ENCODE peak calls at places on chromosomes 2 and 18, in seven cellular contexts. D is Peyer's patch, E is H1, S is pancreas, K is heart left ventricle, P is cardiac muscle cell, Z is fibroblast of lung. X is an unnamed sample. For H3K4me1 and H3K9me3, the result is how much of the 10 kb centered on the place peaks cover.

GRCh38 chr18:76984193-76985155 is 148.1 kb downstream of the MBP start:
- DNase-seq in D (no peak), S (no peak), K (no peak), E (peak), Z (no peak), P (no peak), X (no peak)

GRCh38 chr2:173076557-173077345 is 1.1 kb downstream of the MAP3K20 start:
- DNase-seq in S (no peak), D (peak), E (no peak), Z (peak), P (peak), K (peak), X (peak)

GRCh38 chr2:42567389-42567788 is 1.0 kb upstream of the MTA3 start:
- DNase-seq in S (no peak), P (no peak), E (no peak), K (no peak), D (no peak), Z (peak), X (no peak)

GRCh38 chr2:183063083-183063482 is 15.5 kb upstream of the DUSP19 start:
- DNase-seq in Z (peak), D (no peak), E (no peak), S (no peak), P (peak), K (no peak), X (no peak)

GRCh38 chr2:63769915-63770314 is 71.8 kb upstream of the UGP2 start:
- DNase-seq in S (no peak), Z (no peak), D (no peak), E (no peak), P (no peak), K (no peak), X (no peak)

GRCh38 chr2:141595531-141595930 is 535.3 kb downstream of the LRP1B start:
- DNase-seq in Z (peak), K (no peak), E (no peak), P (no peak), D (no peak), S (no peak), X (no peak)

GRCh38 chr2:69177063-69177771 is 164.2 kb downstream of the ANTXR1 start:
- DNase-seq in P (no peak), E (peak), S (peak), Z (peak), K (peak), D (peak), X (no peak)

GRCh38 chr2:197997083-197997541 is 192.7 kb downstream of the PLCL1 start:
- DNase-seq in D (no peak), E (no peak), K (no peak), S (no peak), Z (no peak), P (peak), X (no peak)

GRCh38 chr18:54612237-54612636 is 21.2 kb downstream of the DYNAP start:
- DNase-seq in P (no peak), Z (peak), S (peak), D (no peak), K (no peak), E (no peak), X (no peak)

GRCh38 chr2:186780701-186781316 is 68.2 kb downstream of the ZSWIM2 start:
- DNase-seq in D (no peak), Z (peak), S (no peak), P (peak), K (no peak), E (no peak), X (no peak)

GRCh38 chr2:195543902-195544894 is 112.8 kb upstream of the SLC39A10 start:
- DNase-seq in S (no peak), E (no peak), P (no peak), Z (peak), D (no peak), K (no peak), X (no peak)

GRCh38 chr2:134869941-134870736 is 31.7 kb downstream of the ACMSD start:
- DNase-seq in K (peak), D (no peak), Z (peak), S (no peak), E (no peak), P (no peak), X (no peak)

GRCh38 chr2:186570587-186570986 is 19.3 kb upstream of the ITGAV start:
- DNase-seq in D (no peak), P (no peak), E (no peak), S (no peak), Z (peak), K (no peak), X (peak)

GRCh38 chr2:55761526-55761925 is 67.9 kb upstream of the PNPT1 start:
- DNase-seq in S (no peak), E (no peak), P (no peak), K (no peak), D (no peak), Z (peak), X (no peak)

GRCh38 chr2:110773470-110773921 is 41.1 kb downstream of the ACOXL start:
- DNase-seq in Z (no peak), S (peak), P (no peak), D (no peak), E (no peak), K (peak), X (no peak)

GRCh38 chr2:94956797-94957391 is 68.6 kb upstream of the MAL start:
- DNase-seq in E (peak), S (peak), K (no peak), Z (peak), P (peak), D (no peak), X (no peak)

GRCh38 chr18:10923225-10923624 is 226.1 kb downstream of the PIEZO2 start:
- DNase-seq in Z (peak), P (no peak), K (no peak), D (no peak), E (no peak), S (no peak), X (no peak)

GRCh38 chr18:77093584-77093983 is 39.0 kb downstream of the MBP start:
- DNase-seq in K (no peak), S (no peak), E (no peak), P (no peak), D (no peak), Z (no peak), X (no peak)

GRCh38 chr2:5401258-5401657 is 290.9 kb upstream of the SOX11 start:
- DNase-seq in E (no peak), P (no peak), D (no peak), K (no peak), Z (peak), S (no peak), X (no peak)

GRCh38 chr2:55338268-55338667 is 69.2 kb upstream of the MTIF2 start:
- DNase-seq in S (no peak), D (no peak), Z (peak), K (no peak), E (no peak), P (no peak), X (no peak)

GRCh38 chr18:62897153-62897552 is 181.8 kb downstream of the PHLPP1 start:
- DNase-seq in P (no peak), S (no peak), K (no peak), Z (peak), E (no peak), D (no peak), X (no peak)

GRCh38 chr2:48767330-48767729 is 11.8 kb upstream of the LHCGR start:
- DNase-seq in S (no peak), D (no peak), K (no peak), P (peak), E (no peak), Z (no peak), X (no peak)

GRCh38 chr18:48254077-48254602 is 155.0 kb downstream of the ZBTB7C start:
- DNase-seq in E (no peak), K (no peak), Z (no peak), P (no peak), D (no peak), S (no peak), X (no peak)

GRCh38 chr2:234550511-234551107 is 53.7 kb upstream of the ARL4C start:
- DNase-seq in P (peak), S (peak), K (peak), Z (peak), D (peak), E (peak), X (no peak)

GRCh38 chr18:39455300-39455699 is 1889.7 kb upstream of the CELF4 start:
- DNase-seq in E (no peak), K (peak), P (peak), S (no peak), Z (peak), D (no peak), X (peak)

GRCh38 chr2:233082222-233082933 is 22.2 kb downstream of the INPP5D start:
- DNase-seq in P (no peak), K (no peak), E (no peak), Z (no peak), D (peak), S (no peak), X (no peak)

GRCh38 chr18:74265546-74266098 is 26.1 kb downstream of the CYB5A start:
- DNase-seq in Z (no peak), K (no peak), P (no peak), S (no peak), D (no peak), E (no peak), X (no peak)

GRCh38 chr18:76380791-76381405 is 114.1 kb downstream of the ZNF516 start:
- DNase-seq in K (no peak), Z (no peak), D (no peak), E (peak), S (no peak), P (peak), X (no peak)

GRCh38 chr2:714005-714741 is 37.0 kb upstream of the TMEM18 start:
- DNase-seq in D (no peak), P (peak), K (peak), E (peak), S (peak), Z (peak), X (no peak)

GRCh38 chr18:12885500-12885899 is 1.5 kb upstream of the PTPN2 start:
- DNase-seq in S (no peak), E (no peak), Z (no peak), K (no peak), P (no peak), D (no peak), X (no peak)
- H3K4me1 ChIP-seq in S (under half), E (under half), Z (under half), K (under half), P (under half), D (under half), X (under half)

GRCh38 chr2:108396845-108397244 is 19.1 kb downstream of the SULT1C4 start:
- DNase-seq in S (no peak), K (no peak), P (no peak), D (no peak), E (no peak), Z (no peak), X (no peak)
- TF ChIP-seq CTCF in S (no peak), K (no peak), P (peak), D (no peak), E (peak), Z (peak), X (peak)

GRCh38 chr2:89797320-89798038 is 1106.0 kb downstream of the RPIA start:
- DNase-seq in Z (no peak), E (no peak), K (no peak), P (no peak), S (no peak), D (no peak), X (no peak)
- H3K9me3 ChIP-seq in Z (under half), E (half or more), K (half or more), P (half or more), S (under half), D (under half), X (half or more)

GRCh38 chr2:160429248-160430000 is 64.2 kb downstream of the RBMS1 start:
- DNase-seq in E (no peak), Z (peak), D (no peak), P (peak), K (no peak), S (no peak), X (no peak)
- H3K4me1 ChIP-seq in E (under half), Z (under half), D (under half), P (under half), K (under half), S (under half), X (under half)

GRCh38 chr18:22332590-22332989 is 85.1 kb downstream of the CTAGE1 start:
- DNase-seq in Z (no peak), K (no peak), S (no peak), E (peak), P (no peak), D (no peak), X (no peak)
- TF ChIP-seq CTCF in Z (no peak), K (no peak), S (no peak), E (peak), P (peak), D (no peak), X (no peak)

GRCh38 chr2:59622599-59623308 is 930.7 kb downstream of the BCL11A start:
- DNase-seq in E (no peak), D (no peak), K (no peak), Z (no peak), P (no peak), S (no peak), X (no peak)

GRCh38 chr2:59630789-59631188 is 922.7 kb downstream of the BCL11A start:
- DNase-seq in E (no peak), P (peak), Z (no peak), D (no peak), S (no peak), K (no peak), X (no peak)

GRCh38 chr2:59627599-59627998 is 925.9 kb downstream of the BCL11A start:
- DNase-seq in D (no peak), P (no peak), E (no peak), S (no peak), K (no peak), Z (no peak), X (no peak)
- H3K9me3 ChIP-seq in D (under half), P (under half), E (under half), S (under half), K (under half), Z (under half), X (under half)

GRCh38 chr2:8478133-8478793 is 203.6 kb upstream of the ID2 start:
- DNase-seq in K (no peak), D (no peak), S (no peak), E (no peak), P (no peak), Z (no peak), X (no peak)

GRCh38 chr2:8472545-8473361 is 209.1 kb upstream of the ID2 start:
- DNase-seq in P (no peak), D (no peak), K (no peak), Z (no peak), E (no peak), S (no peak), X (no peak)

GRCh38 chr2:8479298-8479697 is 202.6 kb upstream of the ID2 start:
- DNase-seq in P (peak), D (no peak), K (peak), S (no peak), Z (no peak), E (no peak), X (no peak)

GRCh38 chr2:8477511-8478132 is 204.2 kb upstream of the ID2 start:
- DNase-seq in D (no peak), K (no peak), E (no peak), P (no peak), S (no peak), Z (no peak), X (no peak)

GRCh38 chr2:8475349-8476045 is 206.4 kb upstream of the ID2 start:
- DNase-seq in P (no peak), D (no peak), Z (no peak), E (no peak), S (no peak), K (no peak), X (no peak)
- H3K4me1 ChIP-seq in P (under half), D (half or more), Z (under half), E (under half), S (under half), K (under half), X (under half)

X was measured in RWPE2.